ENCODE peak calls at places on chromosome 18, in five cellular contexts. D is AG08396, X is ELR, N is fibroblast of the aortic adventitia, Y is NCI-H1694 treated with DMSO at 0.1 percent for 48 hours. P is an unnamed sample.

GRCh38 chr18:23825978-23826405 is 136.7 kb downstream of the LAMA3 start:
- DNase-seq in D (peak), Y (no peak), X (peak), N (peak), P (peak)

GRCh38 chr18:23115683-23116096 is 19.6 kb upstream of the CABLES1 start:
- DNase-seq in N (peak), X (peak), D (peak), Y (no peak), P (peak)

GRCh38 chr18:9454061-9454703 is 21.1 kb upstream of the RALBP1 start:
- DNase-seq in N (peak), D (no peak), Y (no peak), X (no peak), P (no peak)

GRCh38 chr18:9673296-9674251 is 34.5 kb upstream of the RAB31 start:
- DNase-seq in Y (peak), N (peak), D (peak), X (peak), P (peak)

GRCh38 chr18:67117804-67118203 is 398.7 kb downstream of the DSEL start:
- DNase-seq in Y (no peak), N (peak), X (no peak), D (no peak), P (no peak)

GRCh38 chr18:47246027-47246971 is 5.2 kb downstream of the SKOR2 start:
- DNase-seq in Y (no peak), X (no peak), N (no peak), D (no peak), P (no peak)

GRCh38 chr18:11324956-11325873 is 175.8 kb upstream of the PIEZO2 start:
- DNase-seq in Y (no peak), N (peak), X (peak), D (peak), P (no peak)

GRCh38 chr18:13726972-13727331 is 479 bp downstream of the RNMT start:
- DNase-seq in X (peak), D (peak), N (no peak), Y (no peak), P (peak)

GRCh38 chr18:5895886-5896740 is 791 bp upstream of the TMEM200C start:
- DNase-seq in Y (peak), D (no peak), X (no peak), N (no peak), P (no peak)

GRCh38 chr18:79512461-79513380 is 117.0 kb downstream of the NFATC1 start:
- DNase-seq in N (no peak), Y (no peak), D (no peak), X (no peak), P (no peak)

GRCh38 chr18:76364282-76365259 is 130.5 kb downstream of the ZNF516 start:
- DNase-seq in Y (no peak), X (no peak), N (no peak), D (no peak), P (no peak)

GRCh38 chr18:46567196-46567595 is 89.8 kb downstream of the LOXHD1 start:
- DNase-seq in N (no peak), D (no peak), Y (no peak), X (no peak), P (no peak)

GRCh38 chr18:69978743-69979715 is 31.4 kb upstream of the CD226 start:
- DNase-seq in Y (no peak), X (no peak), N (no peak), D (no peak), P (no peak)

GRCh38 chr18:3799515-3799914 is 349.5 kb downstream of the TGIF1 start:
- DNase-seq in X (no peak), D (no peak), Y (no peak), N (no peak), P (no peak)